ENCODE peak calls at places on chromosomes 12 and 14, in seven cellular contexts. F is psoas muscle; J is CD4-positive, alpha-beta memory T cell; X is WERI-Rb-1; G is uterus; A is bronchial epithelial cell; P is NT2/D1. L is an unnamed sample.

GRCh38 chr12:54526800-54527630 is 22.4 kb upstream of the PDE1B start:
- DNase-seq in X (peak; percentile 64), G (no peak), F (no peak), J (no peak), P (peak; percentile 90), A (peak; percentile 55), L (peak; percentile 61)

GRCh38 chr14:101654051-101654450 is 92.8 kb downstream of the DIO3 start:
- DNase-seq in P (no peak), G (no peak), X (peak; percentile 34), A (no peak), J (no peak), F (no peak), L (no peak)

GRCh38 chr14:99191663-99192621 is 80.1 kb downstream of the BCL11B start:
- DNase-seq in F (peak; percentile 60), A (peak; percentile 44), G (peak; percentile 35), J (peak; percentile 81), P (no peak), X (no peak), L (no peak)

GRCh38 chr14:94098359-94098758 is 12.2 kb upstream of the IFI27 start:
- DNase-seq in F (no peak), X (no peak), J (no peak), A (no peak), P (no peak), G (no peak), L (no peak)

GRCh38 chr14:100144996-100145646 is 14.3 kb downstream of the DEGS2 start:
- DNase-seq in P (no peak), A (no peak), X (no peak), G (no peak), J (no peak), F (no peak), L (no peak)

GRCh38 chr12:47741340-47741703 is 16.0 kb upstream of the ENDOU start:
- DNase-seq in G (peak; percentile 61), J (peak; percentile 88), P (no peak), A (no peak), X (no peak), F (peak; percentile 86), L (peak; percentile 74)

GRCh38 chr14:71855399-71856036 is 76.7 kb upstream of the RGS6 start:
- DNase-seq in F (peak; percentile 68), G (peak; percentile 16), J (no peak), X (peak; percentile 85), A (peak; percentile 60), P (peak; percentile 30), L (peak; percentile 56)

GRCh38 chr12:2891240-2892053 is 756 bp downstream of the TULP3 start:
- DNase-seq in G (peak; percentile 55), P (peak; percentile 75), A (peak; percentile 33), J (no peak), X (peak; percentile 45), F (peak; percentile 76), L (peak; percentile 75)

GRCh38 chr12:31732926-31733548 is 4.2 kb upstream of the AMN1 start:
- DNase-seq in F (no peak), P (peak; percentile 95), G (no peak), X (no peak), J (peak; percentile 47), A (peak; percentile 99), L (peak; percentile 54)

GRCh38 chr14:61573748-61574513 is 121.4 kb upstream of the HIF1A start:
- DNase-seq in G (no peak), X (no peak), A (peak; percentile 94), F (no peak), P (no peak), J (no peak), L (no peak)

GRCh38 chr12:1544991-1545700 is 49.2 kb downstream of the FBXL14 start:
- DNase-seq in X (no peak), J (no peak), F (no peak), A (peak; percentile 27), P (no peak), G (no peak), L (peak; percentile 54)

GRCh38 chr12:20370001-20370381 is 1.7 kb downstream of the PDE3A start:
- DNase-seq in X (peak; percentile 9), J (no peak), P (peak; percentile 61), F (no peak), G (peak; percentile 47), A (no peak), L (peak; percentile 36)

GRCh38 chr12:93441111-93441616 is 583 bp downstream of the UBE2N start:
- DNase-seq in J (peak; percentile 59), G (peak; percentile 18), P (no peak), A (no peak), F (peak; percentile 65), X (no peak), L (peak; percentile 74)

GRCh38 chr14:54275997-54276396 is 120.8 kb upstream of the CDKN3 start:
- DNase-seq in F (no peak), P (no peak), J (no peak), G (no peak), A (no peak), X (no peak), L (no peak)

GRCh38 chr12:2982361-2982760 is 23.2 kb downstream of the TEAD4 start:
- DNase-seq in P (no peak), F (peak; percentile 93), J (no peak), X (no peak), G (no peak), A (no peak), L (peak; percentile 27)

GRCh38 chr12:123139926-123140674 is 10.8 kb downstream of the PITPNM2 start:
- DNase-seq in J (no peak), F (no peak), P (no peak), X (peak; percentile 89), A (peak; percentile 61), G (no peak), L (no peak)

GRCh38 chr12:110554184-110554583 is 28.9 kb downstream of the PPTC7 start:
- DNase-seq in X (no peak), A (no peak), P (no peak), G (no peak), F (no peak), J (no peak), L (no peak)

GRCh38 chr12:47947273-47947672 is 16.1 kb upstream of the TMEM106C start:
- DNase-seq in A (no peak), X (no peak), P (no peak), G (no peak), F (no peak), J (no peak), L (no peak)

GRCh38 chr12:52054838-52055741 is 3.8 kb downstream of the NR4A1 start:
- DNase-seq in F (no peak), X (no peak), P (no peak), J (no peak), A (no peak), G (no peak), L (peak; percentile 43)

GRCh38 chr14:104600141-104600643 is 4.4 kb downstream of the TMEM179 start:
- DNase-seq in J (no peak), P (no peak), F (no peak), G (no peak), X (no peak), A (no peak), L (peak; percentile 70)

GRCh38 chr12:56900583-56900982 is 33.6 kb downstream of the SDR9C7 start:
- DNase-seq in J (no peak), P (no peak), A (peak; percentile 98), F (no peak), X (no peak), G (no peak), L (no peak)

GRCh38 chr14:74648643-74649042 is 36.6 kb upstream of the LTBP2 start:
- DNase-seq in X (no peak), J (no peak), G (no peak), F (no peak), P (no peak), A (peak; percentile 22), L (peak; percentile 55)

GRCh38 chr14:102968306-102968705 is 45.8 kb downstream of the AMN start:
- DNase-seq in G (no peak), X (no peak), F (no peak), A (no peak), P (no peak), J (no peak), L (no peak)
- H3K36me3 ChIP-seq in G (no peaks in the 10 kb centered on the region), X (peaks cover 90% of the 10 kb centered on the region), F (peaks cover 100% of the 10 kb centered on the region), A (peaks cover 50% of the 10 kb centered on the region), P (peaks cover 85% of the 10 kb centered on the region), J (no peaks in the 10 kb centered on the region), L (peaks cover 43% of the 10 kb centered on the region)

GRCh38 chr12:53508534-53509199 is 1.4 kb upstream of the NPFF start:
- DNase-seq in X (peak; percentile 90), P (peak; percentile 77), G (peak; percentile 84), J (peak; percentile 77), F (peak; percentile 90), A (peak; percentile 72), L (peak; percentile 87)
- H3K36me3 ChIP-seq in X (peaks cover 56% of the 10 kb centered on the region), P (peaks cover 73% of the 10 kb centered on the region), G (no peaks in the 10 kb centered on the region), J (peaks cover 6% of the 10 kb centered on the region), F (peaks cover 67% of the 10 kb centered on the region), A (peaks cover 15% of the 10 kb centered on the region), L (peaks cover 16% of the 10 kb centered on the region)

GRCh38 chr14:52878946-52879345 is 71.9 kb downstream of the FERMT2 start:
- DNase-seq in F (no peak), A (no peak), X (no peak), G (no peak), J (no peak), P (no peak), L (no peak)
- H3K36me3 ChIP-seq in F (peaks cover 74% of the 10 kb centered on the region), A (no peaks in the 10 kb centered on the region), X (peaks cover 25% of the 10 kb centered on the region), G (no peaks in the 10 kb centered on the region), J (no peaks in the 10 kb centered on the region), P (peaks cover 45% of the 10 kb centered on the region), L (peaks cover 1% of the 10 kb centered on the region)

GRCh38 chr14:72978856-72979255 is 48.0 kb downstream of the ZFYVE1 start:
- DNase-seq in X (no peak), J (no peak), F (no peak), P (no peak), A (no peak), G (no peak), L (no peak)

GRCh38 chr14:72970058-72970630 is 43.9 kb downstream of the DCAF4 start:
- DNase-seq in X (no peak), G (no peak), A (no peak), J (no peak), F (peak; percentile 57), P (no peak), L (no peak)

GRCh38 chr14:72970824-72971434 is 44.7 kb downstream of the DCAF4 start:
- DNase-seq in G (no peak), A (no peak), X (no peak), J (no peak), F (no peak), P (no peak), L (no peak)

GRCh38 chr14:72975776-72976175 is 49.5 kb downstream of the DCAF4 start:
- DNase-seq in G (no peak), A (no peak), P (no peak), X (peak; percentile 38), F (no peak), J (no peak), L (peak; percentile 60)

GRCh38 chr14:72974661-72975060 is 48.4 kb downstream of the DCAF4 start:
- DNase-seq in J (no peak), X (no peak), A (no peak), P (no peak), F (no peak), G (no peak), L (no peak)
- H3K36me3 ChIP-seq in J (peaks cover 46% of the 10 kb centered on the region), X (peaks cover 44% of the 10 kb centered on the region), A (peaks cover 26% of the 10 kb centered on the region), P (peaks cover 41% of the 10 kb centered on the region), F (peaks cover 95% of the 10 kb centered on the region), G (no peaks in the 10 kb centered on the region), L (peaks cover 7% of the 10 kb centered on the region)

GRCh38 chr12:109131522-109132050 is 15.2 kb downstream of the ACACB start:
- DNase-seq in A (no peak), G (no peak), J (no peak), P (no peak), X (no peak), F (peak; percentile 88), L (no peak)
- H3K36me3 ChIP-seq in A (no peaks in the 10 kb centered on the region), G (no peaks in the 10 kb centered on the region), J (no peaks in the 10 kb centered on the region), P (no peaks in the 10 kb centered on the region), X (no peaks in the 10 kb centered on the region), F (peaks cover 11% of the 10 kb centered on the region), L (no peaks in the 10 kb centered on the region)

L was measured in H7.